ENCODE peak calls at places on chromosomes 5 and 9, in seven cellular contexts. J is ascending aorta, Y is NB4, Q is tibial artery, G is BE2C, O is left ventricle myocardium inferior, A is astrocyte. V is an unnamed sample.

GRCh38 chr9:76873056-76873792 is 32.7 kb downstream of the PRUNE2 start:
- DNase-seq in J (no peak), Y (no peak), Q (peak; percentile 48), G (peak; percentile 68), O (no peak), A (no peak), V (no peak)

GRCh38 chr9:546797-547223 is 294.7 kb upstream of the DMRT1 start:
- DNase-seq in J (no peak), Y (peak; percentile 59), Q (peak; percentile 31), G (no peak), O (no peak), A (peak; percentile 8), V (peak; percentile 23)

GRCh38 chr9:129899620-129900019 is 64.4 kb downstream of the USP20 start:
- DNase-seq in J (no peak), Y (no peak), Q (no peak), G (no peak), O (no peak), A (no peak), V (no peak)

GRCh38 chr5:150155258-150156032 is at the start of gene PDGFRB:
- DNase-seq in J (peak; percentile 83), Y (no peak), Q (peak; percentile 97), G (peak; percentile 95), O (peak; percentile 91), A (peak; percentile 78), V (peak; percentile 94)

GRCh38 chr5:179269781-179270543 is 75.3 kb downstream of the ADAMTS2 start:
- DNase-seq in J (no peak), Y (no peak), Q (peak; percentile 20), G (peak; percentile 5), O (no peak), A (no peak), V (peak; percentile 70)

GRCh38 chr9:36102742-36103495 is 33.6 kb upstream of the GLIPR2 start:
- DNase-seq in J (peak; percentile 50), Y (peak; percentile 83), Q (peak; percentile 75), G (peak; percentile 93), O (peak; percentile 79), A (peak; percentile 77), V (peak; percentile 74)

GRCh38 chr5:5629579-5629978 is 207.1 kb downstream of the ICE1 start:
- DNase-seq in J (no peak), Y (peak; percentile 7), Q (no peak), G (no peak), O (no peak), A (no peak), V (peak; percentile 15)

GRCh38 chr9:113756476-113757198 is 119.5 kb upstream of the ZNF618 start:
- DNase-seq in J (no peak), Y (no peak), Q (no peak), G (no peak), O (no peak), A (no peak), V (no peak)

GRCh38 chr5:72459089-72459661 is 48.0 kb downstream of the ZNF366 start:
- DNase-seq in J (no peak), Y (no peak), Q (no peak), G (no peak), O (no peak), A (peak; percentile 33), V (no peak)

GRCh38 chr5:148740966-148741742 is 85.3 kb upstream of the ADRB2 start:
- DNase-seq in J (no peak), Y (peak; percentile 81), Q (no peak), G (no peak), O (no peak), A (peak; percentile 41), V (peak; percentile 75)

GRCh38 chr9:69236188-69236587 is 62.1 kb downstream of the TJP2 start:
- DNase-seq in J (no peak), Y (no peak), Q (no peak), G (no peak), O (no peak), A (no peak), V (no peak)

GRCh38 chr9:33165263-33166151 is 1.6 kb downstream of the B4GALT1 start:
- DNase-seq in J (no peak), Y (peak; percentile 91), Q (peak; percentile 83), G (no peak), O (no peak), A (peak; percentile 84), V (peak; percentile 99)

GRCh38 chr5:96244696-96245095 is 188.4 kb downstream of the PCSK1 start:
- DNase-seq in J (no peak), Y (no peak), Q (no peak), G (no peak), O (no peak), A (no peak), V (no peak)

GRCh38 chr5:96247733-96248132 is 185.3 kb downstream of the PCSK1 start:
- DNase-seq in J (no peak), Y (no peak), Q (no peak), G (no peak), O (no peak), A (no peak), V (no peak)

GRCh38 chr5:96243862-96244261 is 189.2 kb downstream of the PCSK1 start:
- DNase-seq in J (no peak), Y (no peak), Q (no peak), G (no peak), O (no peak), A (no peak), V (no peak)

GRCh38 chr5:96247097-96247675 is 185.9 kb downstream of the PCSK1 start:
- DNase-seq in J (peak; percentile 21), Y (no peak), Q (peak; percentile 66), G (peak; percentile 14), O (no peak), A (peak; percentile 77), V (peak; percentile 16)

DNA sequence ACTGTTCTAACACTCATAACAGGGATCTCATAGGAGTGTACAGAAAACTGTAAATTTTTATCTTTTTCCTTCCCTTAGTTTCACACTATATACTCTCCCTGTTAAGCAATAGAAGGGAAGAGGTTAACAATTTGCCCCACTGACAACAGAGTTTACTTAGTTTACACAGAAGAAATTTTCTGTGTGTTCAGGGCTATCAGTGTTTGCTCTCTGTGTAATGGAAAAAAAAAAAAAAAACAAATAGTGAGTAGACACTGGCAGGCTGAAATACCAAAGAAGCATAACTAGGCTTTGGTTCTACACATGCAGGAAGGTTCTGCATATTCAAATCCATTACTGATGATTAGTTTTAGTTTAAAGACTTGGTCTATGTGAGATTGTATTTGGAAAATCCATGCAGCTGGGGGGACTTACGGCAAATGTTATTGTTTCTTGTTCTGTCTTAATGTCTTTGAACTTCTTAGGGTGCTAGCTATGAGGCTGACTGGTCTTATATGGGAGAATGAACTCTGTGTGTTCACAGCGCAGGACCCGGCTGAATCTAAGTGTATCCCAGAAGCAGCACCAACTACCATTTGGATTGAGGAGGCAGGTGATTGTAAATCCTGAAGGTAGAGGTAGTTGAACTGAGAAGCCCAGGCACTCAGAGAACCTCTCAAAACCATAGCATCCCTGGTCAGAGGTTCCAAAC is 187.5 kb downstream of the PCSK1 start:
- DNase-seq in J (no peak), Y (no peak), Q (no peak), G (no peak), O (no peak), A (no peak), V (peak; percentile 61)
- H3K4me3 ChIP-seq in J (no peak overlapping the region), Y (no peak overlapping the region), Q (no peak overlapping the region), G (no peak overlapping the region), O (no peak overlapping the region), A (no peak overlapping the region), V (no peak overlapping the region)

DNA sequence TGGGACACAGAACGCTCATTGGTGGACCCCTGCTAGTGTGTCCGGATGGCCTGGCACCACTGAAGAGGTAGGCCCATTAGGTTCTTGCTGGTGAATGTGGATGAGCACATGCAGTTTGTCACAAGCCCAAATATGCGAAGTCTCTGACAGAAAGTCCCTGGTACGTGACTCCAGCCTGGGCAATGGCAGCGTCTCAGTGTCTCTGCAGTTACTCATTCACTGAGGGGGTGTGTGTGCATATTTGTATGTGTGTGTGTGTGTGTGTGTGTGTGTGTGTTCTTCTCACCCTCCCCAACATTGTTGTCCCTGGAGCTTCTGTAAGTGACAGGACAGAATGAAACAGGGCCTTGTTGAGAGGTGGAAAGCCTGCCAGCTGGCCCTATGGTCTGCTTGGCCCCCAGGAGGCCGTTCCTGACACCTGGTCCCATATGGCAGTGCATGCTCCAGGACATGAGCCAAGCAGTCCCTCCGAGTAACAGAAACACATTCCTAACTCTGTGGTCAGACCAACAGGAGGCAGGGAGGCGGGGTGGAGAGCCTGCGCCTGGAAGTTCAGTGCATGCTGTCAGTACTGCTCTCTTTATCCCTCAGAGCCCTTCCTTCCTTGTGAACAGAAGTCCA is 169.9 kb downstream of the SLC28A3 start:
- DNase-seq in J (peak; percentile 11), Y (no peak), Q (peak; percentile 60), G (peak; percentile 40), O (peak; percentile 90), A (peak; percentile 97), V (peak; percentile 92)
- TF ChIP-seq CTCF in J (no peak), Y (no peak), Q (no peak), G (no peak), O (peak; percentile 40), A (no peak), V (no peak)

GRCh38 chr5:138606378-138606777 is 31.2 kb upstream of the HSPA9 start:
- DNase-seq in J (no peak), Y (no peak), Q (no peak), G (no peak), O (no peak), A (no peak), V (no peak)

GRCh38 chr5:138605254-138605972 is 30.2 kb upstream of the HSPA9 start:
- DNase-seq in J (no peak), Y (peak; percentile 19), Q (no peak), G (no peak), O (no peak), A (no peak), V (no peak)

GRCh38 chr5:138611295-138612220 is 36.4 kb upstream of the HSPA9 start:
- DNase-seq in J (no peak), Y (no peak), Q (no peak), G (peak; percentile 75), O (no peak), A (no peak), V (peak; percentile 43)

GRCh38 chr5:138615461-138615860 is 40.3 kb upstream of the HSPA9 start:
- DNase-seq in J (no peak), Y (no peak), Q (no peak), G (no peak), O (no peak), A (no peak), V (no peak)

GRCh38 chr5:138610468-138611294 is 35.5 kb upstream of the HSPA9 start:
- DNase-seq in J (no peak), Y (peak; percentile 10), Q (no peak), G (peak; percentile 59), O (peak; percentile 17), A (no peak), V (no peak)
- H3K4me3 ChIP-seq in J (peak overlapping the region; percentile 62), Y (no peak overlapping the region), Q (peak overlapping the region; percentile 31), G (peak overlapping the region; percentile 81), O (peak overlapping the region; percentile 62), A (peak overlapping the region; percentile 55), V (peak overlapping the region; percentile 51)

GRCh38 chr5:76351577-76351976 is 51.5 kb upstream of the IQGAP2 start:
- DNase-seq in J (no peak), Y (no peak), Q (no peak), G (no peak), O (no peak), A (no peak), V (no peak)

GRCh38 chr5:76341935-76342334 is 61.1 kb upstream of the IQGAP2 start:
- DNase-seq in J (no peak), Y (peak; percentile 79), Q (peak; percentile 32), G (no peak), O (no peak), A (no peak), V (no peak)

GRCh38 chr5:76351176-76351575 is 51.9 kb upstream of the IQGAP2 start:
- DNase-seq in J (no peak), Y (no peak), Q (no peak), G (no peak), O (no peak), A (no peak), V (no peak)

GRCh38 chr5:76342474-76342873 is 60.6 kb upstream of the IQGAP2 start:
- DNase-seq in J (no peak), Y (no peak), Q (no peak), G (no peak), O (no peak), A (no peak), V (no peak)

GRCh38 chr5:76345582-76345981 is 57.5 kb upstream of the IQGAP2 start:
- DNase-seq in J (no peak), Y (no peak), Q (no peak), G (no peak), O (no peak), A (no peak), V (no peak)
- TF ChIP-seq CTCF in J (no peak), Y (no peak), Q (no peak), G (no peak), O (no peak), A (no peak), V (no peak)

V was measured in fibroblast of villous mesenchyme.